ENCODE peak calls at places on chromosomes 5 and 9, in five cellular contexts. T is mesothelial cell of epicardium; G is fibroblast of lung; Z is CD8-positive, alpha-beta T cell; E is thyroid gland. A is an unnamed sample.

GRCh38 chr9:79757906-79758669 is 186.3 kb downstream of the TLE4 start:
- DNase-seq in E (no peak), T (no peak), Z (no peak), G (peak; percentile 42), A (no peak)

GRCh38 chr9:105425817-105426433 is 21.9 kb upstream of the FSD1L start:
- DNase-seq in Z (no peak), G (peak; percentile 10), E (no peak), T (no peak), A (no peak)

GRCh38 chr5:39283231-39283818 is 64.0 kb upstream of the FYB1 start:
- DNase-seq in T (no peak), E (peak; percentile 31), Z (peak; percentile 50), G (peak; percentile 44), A (no peak)

GRCh38 chr5:140219068-140219971 is 44.3 kb downstream of the CYSTM1 start:
- DNase-seq in G (no peak), Z (no peak), E (peak; percentile 35), T (no peak), A (no peak)

GRCh38 chr9:112028242-112029221 is 131.9 kb downstream of the UGCG start:
- DNase-seq in Z (no peak), G (no peak), E (no peak), T (no peak), A (no peak)

GRCh38 chr9:123216387-123216786 is 52.0 kb downstream of the STRBP start:
- DNase-seq in T (no peak), G (peak; percentile 41), Z (no peak), E (no peak), A (no peak)

GRCh38 chr9:129338701-129339445 is 160.8 kb upstream of the IER5L start:
- DNase-seq in G (peak; percentile 59), T (no peak), Z (no peak), E (no peak), A (no peak)

GRCh38 chr5:88281322-88281721 is 12.7 kb upstream of the TMEM161B start:
- DNase-seq in E (no peak), Z (no peak), T (no peak), G (no peak), A (no peak)

GRCh38 chr9:129946596-129946995 is 96.4 kb downstream of the FNBP1 start:
- DNase-seq in T (no peak), E (no peak), G (no peak), Z (no peak), A (no peak)

GRCh38 chr5:169006878-169007790 is 293.8 kb downstream of the SLIT3 start:
- DNase-seq in G (peak; percentile 81), Z (no peak), E (no peak), T (no peak), A (no peak)

GRCh38 chr5:95861221-95861857 is 38.8 kb upstream of the GLRX start:
- DNase-seq in E (peak; percentile 66), Z (no peak), G (peak; percentile 97), T (no peak), A (no peak)

GRCh38 chr9:136418182-136419091 is 8.0 kb downstream of the PMPCA start:
- DNase-seq in G (no peak), E (no peak), Z (no peak), T (no peak), A (no peak)

GRCh38 chr5:6766558-6767191 is 53.4 kb downstream of the TENT4A start:
- DNase-seq in Z (peak; percentile 13), G (peak; percentile 65), E (peak; percentile 98), T (no peak), A (no peak)

GRCh38 chr5:132180134-132180745 is 47.4 kb downstream of the P4HA2 start:
- DNase-seq in E (no peak), G (peak; percentile 70), T (no peak), Z (no peak), A (no peak)

GRCh38 chr5:62790348-62790747 is 211.7 kb downstream of the LRRC70 start:
- DNase-seq in G (no peak), E (peak; percentile 20), T (no peak), Z (no peak), A (no peak)

GRCh38 chr9:133090187-133090586 is 28.4 kb downstream of the CEL start:
- DNase-seq in G (no peak), Z (no peak), T (no peak), E (no peak), A (no peak)

GRCh38 chr9:81829201-81829882 is 98.9 kb upstream of the SPATA31D4 start:
- DNase-seq in G (no peak), T (no peak), Z (no peak), E (no peak), A (no peak)

GRCh38 chr5:145495741-145496140 is 339.4 kb downstream of the PRELID2 start:
- DNase-seq in G (peak; percentile 93), Z (no peak), T (no peak), E (no peak), A (no peak)

GRCh38 chr9:78235296-78235770 is 542 bp upstream of the CEP78 start:
- DNase-seq in E (peak; percentile 44), G (peak; percentile 62), T (no peak), Z (no peak), A (no peak)

GRCh38 chr5:138597660-138598400 is 22.6 kb upstream of the HSPA9 start:
- DNase-seq in G (no peak), E (no peak), Z (no peak), T (no peak), A (no peak)

GRCh38 chr5:138596105-138596987 is 21.1 kb upstream of the HSPA9 start:
- DNase-seq in G (no peak), Z (no peak), T (no peak), E (no peak), A (no peak)

GRCh38 chr5:138594305-138595058 is 19.3 kb upstream of the HSPA9 start:
- DNase-seq in E (no peak), G (no peak), T (no peak), Z (no peak), A (no peak)

DNA sequence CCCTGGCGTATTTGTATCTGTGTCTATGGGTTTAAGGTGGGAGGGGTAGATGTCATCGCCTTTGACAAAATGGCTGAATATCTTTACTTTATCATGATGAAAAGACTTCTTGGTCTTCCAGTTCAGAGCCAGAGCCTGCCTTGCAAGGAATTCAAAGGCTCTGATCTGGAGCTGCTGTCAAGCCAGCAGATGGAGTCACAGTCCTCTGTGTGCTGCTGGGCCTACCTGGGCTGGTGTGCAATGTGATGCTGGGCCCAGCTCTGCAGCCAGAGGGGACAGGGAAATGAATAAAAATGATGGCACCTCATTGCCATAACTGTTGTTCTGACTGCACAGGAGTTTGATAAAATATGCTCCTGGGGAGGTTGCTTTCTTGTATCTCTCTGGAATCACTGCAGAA is 20.2 kb upstream of the HSPA9 start:
- DNase-seq in T (no peak), G (no peak), Z (no peak), E (peak; percentile 52), A (no peak)
- TF ChIP-seq CTCF in T (no peak), G (no peak), Z (no peak), E (peak; percentile 16), A (no peak)

GRCh38 chr9:109652971-109653370 is 127.0 kb upstream of the PALM2AKAP2 start:
- DNase-seq in Z (no peak), T (no peak), G (peak; percentile 51), E (no peak), A (no peak)
- TF ChIP-seq CTCF in Z (no peak), T (no peak), G (peak; percentile 38), E (no peak), A (peak; percentile 53)

GRCh38 chr9:89000973-89001916 is 10.0 kb downstream of the S1PR3 start:
- DNase-seq in E (peak; percentile 96), Z (peak; percentile 65), G (peak; percentile 76), T (peak; percentile 79), A (peak; percentile 94)
- TF ChIP-seq CTCF in E (peak; percentile 86), Z (peak; percentile 68), G (peak; percentile 64), T (peak; percentile 76), A (peak; percentile 88)

GRCh38 chr5:167219296-167219695 is 1072.1 kb upstream of the WWC1 start:
- DNase-seq in T (no peak), Z (no peak), E (no peak), G (no peak), A (no peak)

DNA sequence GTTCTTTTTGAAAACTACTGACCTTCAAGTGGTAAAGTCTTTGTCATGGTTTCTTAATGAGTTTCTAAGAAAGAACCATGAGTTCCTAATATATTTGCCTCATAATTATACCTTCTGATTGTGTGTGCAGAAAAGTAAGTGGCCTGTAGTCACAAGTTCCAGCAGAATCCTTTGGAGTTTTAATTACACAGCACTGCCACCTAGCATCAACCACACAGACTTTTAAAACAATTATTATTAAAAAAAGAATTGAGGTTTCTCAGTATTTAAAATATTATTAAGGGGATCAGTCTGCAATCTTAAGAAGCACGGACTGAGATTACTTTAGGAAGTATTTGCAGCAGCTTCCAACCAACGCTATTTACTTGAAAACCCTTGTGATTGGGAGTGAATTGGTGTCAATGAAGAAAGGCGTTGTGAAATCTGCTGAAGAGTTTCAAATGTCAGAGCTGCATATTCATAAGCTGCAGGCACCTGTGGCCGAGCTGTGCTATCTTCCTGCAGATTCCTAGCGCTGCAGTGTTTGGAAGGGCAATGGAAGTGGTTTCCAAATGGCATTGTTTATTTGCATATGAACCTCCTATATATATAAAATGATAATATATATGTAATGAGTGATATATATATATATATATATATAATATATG is 1074.2 kb upstream of the WWC1 start:
- DNase-seq in T (no peak), E (no peak), G (no peak), Z (no peak), A (no peak)
- TF ChIP-seq CTCF in T (no peak), E (no peak), G (no peak), Z (no peak), A (peak; percentile 18)

GRCh38 chr5:75338408-75338807 is 1.4 kb downstream of the HMGCR start:
- DNase-seq in T (no peak), E (no peak), Z (no peak), G (no peak), A (no peak)

GRCh38 chr5:75336625-75337336 is at the start of gene HMGCR:
- DNase-seq in G (peak; percentile 100), E (peak; percentile 99), T (peak; percentile 95), Z (peak; percentile 93), A (peak; percentile 92)

GRCh38 chr5:75337366-75338021 is 474 bp downstream of the HMGCR start:
- DNase-seq in T (no peak), Z (peak; percentile 12), G (peak; percentile 24), E (peak; percentile 22), A (peak; percentile 8)

GRCh38 chr5:75335486-75335885 is 1.5 kb upstream of the HMGCR start:
- DNase-seq in E (no peak), T (no peak), Z (no peak), G (no peak), A (no peak)

DNA sequence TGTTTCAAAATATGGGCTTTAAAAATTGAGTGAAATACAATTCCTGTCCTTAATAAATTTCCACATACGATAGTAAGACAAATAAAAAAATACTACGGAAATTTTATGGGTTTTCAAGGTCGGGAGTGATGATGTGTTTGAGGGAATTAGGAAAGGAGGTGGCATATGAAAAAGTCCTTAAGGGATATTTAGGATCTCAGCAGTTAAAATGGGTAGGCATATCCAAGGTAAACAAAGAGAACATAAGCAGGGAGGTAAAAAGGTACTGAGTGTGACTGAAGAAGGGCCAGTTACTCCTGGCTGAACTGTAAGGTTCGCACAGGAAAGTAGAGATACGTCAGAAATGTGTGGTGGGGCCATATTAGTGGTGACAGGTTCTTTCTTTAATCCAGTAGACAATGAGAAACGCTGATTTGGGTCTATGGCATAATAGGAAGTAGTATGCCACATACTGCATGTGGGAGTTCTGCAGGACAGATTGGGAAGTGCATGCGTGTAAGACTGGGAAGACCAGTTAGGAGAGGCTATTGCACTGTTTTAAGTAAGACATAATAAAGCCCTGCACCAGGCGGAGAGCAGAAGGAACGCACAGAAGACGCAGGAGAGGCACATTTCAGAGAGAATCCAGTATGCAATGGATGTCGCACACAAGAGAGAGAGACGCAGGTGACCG is 932 bp upstream of the HMGCR start:
- DNase-seq in E (peak; percentile 48), T (no peak), G (peak; percentile 87), Z (peak; percentile 5), A (no peak)
- TF ChIP-seq CTCF in E (peak; percentile 65), T (peak; percentile 22), G (peak; percentile 32), Z (no peak), A (peak; percentile 58)

A was measured in neural crest cell.